ENCODE peak calls at places on chromosomes 6 and 20, in four cellular contexts. O is HepG2, J is K562, Z is HCT116. W is an unnamed sample.

GRCh38 chr20:53918949-53919361 is 151.4 kb downstream of the BCAS1 start:
- DNase-seq in Z (no peak), J (peak), O (no peak), W (peak)

GRCh38 chr20:7980332-7981046 is 39.1 kb downstream of the TMX4 start:
- DNase-seq in Z (peak), O (peak), J (peak), W (peak)

GRCh38 chr6:112906737-112907136 is 559.6 kb downstream of the RFPL4B start:
- DNase-seq in Z (no peak), J (no peak), O (peak), W (no peak)

GRCh38 chr6:53481328-53481727 is 63.6 kb downstream of the GCLC start:
- DNase-seq in O (no peak), J (no peak), Z (no peak), W (no peak)

GRCh38 chr6:13926378-13926777 is 1.6 kb downstream of the RNF182 start:
- DNase-seq in J (no peak), Z (no peak), O (no peak), W (no peak)

GRCh38 chr6:157646012-157646411 is 177.0 kb upstream of the SNX9 start:
- DNase-seq in J (no peak), Z (no peak), O (no peak), W (no peak)

GRCh38 chr6:56890683-56891429 is 64.1 kb upstream of the BEND6 start:
- DNase-seq in O (no peak), Z (no peak), J (peak), W (no peak)

GRCh38 chr20:60009826-60010616 is 51.8 kb downstream of the CDH26 start:
- DNase-seq in O (no peak), J (peak), Z (no peak), W (no peak)

GRCh38 chr20:46872315-46873211 is 22.1 kb upstream of the EYA2 start:
- DNase-seq in O (no peak), Z (peak), J (peak), W (no peak)

GRCh38 chr6:19538086-19538485 is 299.1 kb upstream of the ID4 start:
- DNase-seq in J (no peak), Z (no peak), O (no peak), W (no peak)

GRCh38 chr6:88481519-88481918 is 315.4 kb upstream of the CNR1 start:
- DNase-seq in O (no peak), Z (no peak), J (no peak), W (no peak)

GRCh38 chr6:27092316-27092692 is 155.2 kb upstream of the PRSS16 start:
- DNase-seq in Z (no peak), J (no peak), O (no peak), W (no peak)

GRCh38 chr6:27088068-27088467 is 159.4 kb upstream of the PRSS16 start:
- DNase-seq in Z (no peak), O (no peak), J (no peak), W (no peak)

GRCh38 chr6:27096834-27097511 is 150.5 kb upstream of the PRSS16 start:
- DNase-seq in O (no peak), Z (peak), J (peak), W (peak)

GRCh38 chr6:27095914-27096313 is 151.6 kb upstream of the PRSS16 start:
- DNase-seq in O (no peak), J (no peak), Z (no peak), W (no peak)

GRCh38 chr6:27091661-27092315 is 155.7 kb upstream of the PRSS16 start:
- DNase-seq in J (peak), O (peak), Z (peak), W (peak)
- TF ChIP-seq FOSL1 in J (peak), O (no peak), Z (peak), W (no peak)

GRCh38 chr6:43276180-43277082 is 21.6 kb upstream of the SLC22A7 start:
- DNase-seq in J (no peak), Z (no peak), O (peak), W (no peak)

GRCh38 chr6:43277083-43277642 is 20.9 kb upstream of the SLC22A7 start:
- DNase-seq in Z (no peak), O (no peak), J (no peak), W (no peak)

GRCh38 chr6:43277643-43278523 is 20.2 kb upstream of the SLC22A7 start:
- DNase-seq in Z (no peak), J (no peak), O (peak), W (no peak)

GRCh38 chr6:43280234-43280633 is 17.8 kb upstream of the SLC22A7 start:
- DNase-seq in O (no peak), Z (no peak), J (no peak), W (no peak)

GRCh38 chr6:43278524-43279078 is 19.5 kb upstream of the SLC22A7 start:
- DNase-seq in Z (no peak), J (no peak), O (peak), W (no peak)
- TF ChIP-seq FOSL1 in Z (no peak), J (no peak), O (no peak), W (no peak)

GRCh38 chr20:32070690-32071213 is 18.7 kb downstream of the HCK start:
- DNase-seq in Z (no peak), O (no peak), J (no peak), W (no peak)

GRCh38 chr20:32070282-32070681 is 18.2 kb downstream of the HCK start:
- DNase-seq in Z (no peak), J (no peak), O (no peak), W (no peak)

GRCh38 chr20:32068174-32068573 is 16.1 kb downstream of the HCK start:
- DNase-seq in O (no peak), Z (no peak), J (no peak), W (no peak)

GRCh38 chr20:32064667-32065066 is 12.6 kb downstream of the HCK start:
- DNase-seq in J (no peak), Z (no peak), O (no peak), W (no peak)

GRCh38 chr20:32067234-32067821 is 15.3 kb downstream of the HCK start:
- DNase-seq in J (no peak), Z (no peak), O (no peak), W (no peak)
- TF ChIP-seq FOSL1 in J (no peak), Z (no peak), O (no peak), W (no peak)

GRCh38 chr20:57619053-57619831 is 984 bp downstream of the ZBP1 start:
- DNase-seq in O (no peak), J (no peak), Z (no peak), W (no peak)
- TF ChIP-seq FOSL1 in O (no peak), J (no peak), Z (no peak), W (no peak)

GRCh38 chr6:15131234-15132195 is 114.4 kb upstream of the JARID2 start:
- DNase-seq in O (no peak), Z (no peak), J (no peak), W (no peak)

GRCh38 chr6:15137086-15137485 is 108.8 kb upstream of the JARID2 start:
- DNase-seq in Z (no peak), O (no peak), J (no peak), W (no peak)

GRCh38 chr6:15129872-15130271 is 116.0 kb upstream of the JARID2 start:
- DNase-seq in Z (no peak), O (no peak), J (no peak), W (no peak)

GRCh38 chr6:15132854-15133670 is 112.8 kb upstream of the JARID2 start:
- DNase-seq in J (no peak), O (peak), Z (peak), W (no peak)
- TF ChIP-seq FOSL1 in J (peak), O (no peak), Z (peak), W (no peak)

GRCh38 chr20:52081791-52082190 is 109.8 kb downstream of the ZFP64 start:
- DNase-seq in Z (no peak), J (no peak), O (no peak), W (no peak)

GRCh38 chr20:52082612-52083011 is 109.0 kb downstream of the ZFP64 start:
- DNase-seq in J (no peak), O (no peak), Z (no peak), W (no peak)

GRCh38 chr20:52084727-52085126 is 106.9 kb downstream of the ZFP64 start:
- DNase-seq in J (no peak), Z (no peak), O (no peak), W (no peak)

GRCh38 chr20:52081066-52081465 is 110.5 kb downstream of the ZFP64 start:
- DNase-seq in Z (no peak), J (no peak), O (no peak), W (no peak)

DNA sequence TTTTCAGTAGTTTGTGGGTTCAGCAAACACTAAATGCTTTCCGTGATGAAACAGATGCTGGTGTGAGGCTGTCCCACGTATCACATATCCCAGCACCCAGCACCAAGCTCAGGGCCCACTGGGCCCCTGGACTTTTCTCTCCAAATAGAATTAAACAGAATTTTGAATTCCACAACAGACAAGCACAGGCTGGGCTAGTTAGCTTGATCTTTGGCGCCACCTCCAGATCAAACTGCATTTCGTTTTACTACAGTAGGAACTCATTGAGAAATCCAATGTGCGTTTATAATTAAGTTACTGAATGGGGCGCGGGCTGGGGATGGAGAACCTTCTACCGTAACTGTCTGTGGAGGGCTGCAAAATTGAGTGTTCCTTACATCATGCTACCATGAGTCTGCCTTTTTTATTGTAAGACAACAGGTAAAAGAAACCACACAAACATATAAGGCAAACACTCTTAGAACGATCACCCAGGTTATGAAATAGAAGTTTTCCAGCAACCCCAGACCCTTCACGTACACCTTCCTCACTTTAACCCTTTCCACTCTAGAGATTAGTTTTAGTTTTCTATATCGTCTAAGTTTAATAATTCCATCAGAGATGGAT is 107.8 kb downstream of the ZFP64 start:
- DNase-seq in Z (peak), J (peak), O (peak), W (peak)
- TF ChIP-seq FOSL1 in Z (no peak), J (no peak), O (no peak), W (no peak)

GRCh38 chr6:43107344-43108062 is 31.4 kb downstream of the PTK7 start:
- DNase-seq in Z (no peak), O (no peak), J (no peak), W (no peak)

GRCh38 chr6:43105538-43106218 is 29.6 kb downstream of the PTK7 start:
- DNase-seq in O (no peak), J (no peak), Z (no peak), W (no peak)

GRCh38 chr6:43097502-43097901 is 21.4 kb downstream of the PTK7 start:
- DNase-seq in Z (no peak), O (no peak), J (no peak), W (no peak)

GRCh38 chr6:43101497-43101896 is 25.4 kb downstream of the PTK7 start:
- DNase-seq in J (no peak), Z (no peak), O (no peak), W (no peak)

GRCh38 chr6:43103253-43103876 is 27.3 kb downstream of the PTK7 start:
- DNase-seq in O (no peak), Z (no peak), J (no peak), W (no peak)
- TF ChIP-seq FOSL1 in O (no peak), Z (no peak), J (no peak), W (no peak)

GRCh38 chr6:11430036-11430435 is 107.5 kb upstream of the TMEM170B start:
- DNase-seq in O (no peak), Z (no peak), J (no peak), W (no peak)

GRCh38 chr6:11429577-11429976 is 108.0 kb upstream of the TMEM170B start:
- DNase-seq in Z (no peak), J (no peak), O (no peak), W (no peak)

GRCh38 chr6:11428351-11428750 is 109.2 kb upstream of the TMEM170B start:
- DNase-seq in O (no peak), J (no peak), Z (no peak), W (no peak)

GRCh38 chr6:11427827-11428245 is 109.7 kb upstream of the TMEM170B start:
- DNase-seq in Z (no peak), O (peak), J (no peak), W (no peak)

GRCh38 chr6:11428895-11429294 is 108.7 kb upstream of the TMEM170B start:
- DNase-seq in J (no peak), O (peak), Z (no peak), W (no peak)
- TF ChIP-seq FOSL1 in J (no peak), O (no peak), Z (no peak), W (no peak)

W was measured in H1.